ENCODE peak calls at places on chromosomes 4 and X, in seven cellular contexts. R is upper lobe of left lung; B is effector memory CD8-positive, alpha-beta T cell; K is stimulated activated CD4-positive, alpha-beta T cell treated with anti-CD3 and anti-CD28 coated beads, Interleukin-4, amount 100 ng/mL, for 24 hours; S is SHP77; J is adrenal gland; W is occipital lobe. O is an unnamed sample.
A peak's percentile ranks its signal among the peaks of the same experiment; 100 is the strongest.

GRCh38 chr4:41256740-41257256 is at the start of gene UCHL1:
- DNase-seq in S (peak; percentile 77), B (no peak), R (no peak), J (peak; percentile 21), W (peak; percentile 79), K (no peak), O (peak; percentile 62)

GRCh38 chr4:162767090-162767489 is 399.6 kb downstream of the NAF1 start:
- DNase-seq in B (no peak), J (no peak), W (no peak), R (no peak), S (no peak), K (no peak), O (no peak)

GRCh38 chr4:26021417-26022345 is 107.7 kb downstream of the SMIM20 start:
- DNase-seq in B (no peak), S (no peak), R (no peak), K (no peak), W (no peak), J (no peak), O (no peak)

GRCh38 chr4:179472164-179472563 is 2029.9 kb upstream of the AGA start:
- DNase-seq in K (no peak), R (no peak), J (no peak), W (no peak), B (no peak), S (no peak), O (no peak)

GRCh38 chrX:36609653-36610585 is 398.2 kb upstream of the FAM47C start:
- DNase-seq in R (no peak), B (no peak), K (no peak), J (no peak), W (no peak), S (no peak), O (no peak)

GRCh38 chrX:134734343-134735001 is 76.2 kb upstream of the PLAC1 start:
- DNase-seq in R (no peak), K (no peak), J (no peak), W (no peak), B (no peak), S (no peak), O (no peak)

GRCh38 chrX:101219116-101219839 is at the start of gene DRP2:
- DNase-seq in B (no peak), S (no peak), K (no peak), J (no peak), R (no peak), W (no peak), O (no peak)

GRCh38 chrX:24506082-24506481 is 41.0 kb downstream of the PDK3 start:
- DNase-seq in B (no peak), W (no peak), K (no peak), S (no peak), R (no peak), J (no peak), O (no peak)

O was measured in posterior cingulate gyrus.